ENCODE peak calls at places on chromosomes 13 and 19, in seven cellular contexts. C, I, S, U, A, L and D are unnamed samples.

GRCh38 chr19:33954686-33955085 is 158.0 kb downstream of the KCTD15 start:
- DNase-seq in C (no peak), I (no peak), S (no peak), U (no peak), A (no peak), L (no peak), D (no peak)

GRCh38 chr19:16039081-16039480 is 37.2 kb upstream of the TPM4 start:
- DNase-seq in C (no peak), I (no peak), S (no peak), U (no peak), A (no peak), L (no peak), D (peak; percentile 22)

GRCh38 chr19:33390120-33390907 is 16.8 kb downstream of the CEBPG start:
- DNase-seq in C (peak; percentile 71), I (no peak), S (no peak), U (peak; percentile 66), A (peak; percentile 28), L (no peak), D (peak; percentile 62)

GRCh38 chr19:36573948-36574726 is 1.0 kb upstream of the ZNF529 start:
- DNase-seq in C (peak; percentile 35), I (no peak), S (peak; percentile 43), U (no peak), A (no peak), L (no peak), D (no peak)

GRCh38 chr19:43351998-43352746 is 1.3 kb upstream of the CD177 start:
- DNase-seq in C (no peak), I (no peak), S (no peak), U (no peak), A (no peak), L (no peak), D (no peak)

GRCh38 chr13:113862191-113862765 is 1.6 kb downstream of the GAS6 start:
- DNase-seq in C (no peak), I (no peak), S (no peak), U (peak; percentile 59), A (no peak), L (no peak), D (peak; percentile 32)

GRCh38 chr19:6230991-6231448 is 48.8 kb downstream of the MLLT1 start:
- DNase-seq in C (no peak), I (no peak), S (no peak), U (peak; percentile 41), A (no peak), L (no peak), D (no peak)

GRCh38 chr19:38666662-38667448 is 19.4 kb downstream of the ACTN4 start:
- DNase-seq in C (peak; percentile 75), I (no peak), S (no peak), U (no peak), A (no peak), L (no peak), D (no peak)

GRCh38 chr19:19319725-19320361 is 466 bp downstream of the SUGP1 start:
- DNase-seq in C (no peak), I (no peak), S (peak; percentile 34), U (no peak), A (no peak), L (no peak), D (no peak)

GRCh38 chr19:38792250-38793111 is 3.5 kb downstream of the LGALS7B start:
- DNase-seq in C (peak; percentile 64), I (no peak), S (peak; percentile 93), U (peak; percentile 67), A (no peak), L (no peak), D (peak; percentile 76)

GRCh38 chr19:899363-900301 is 6.3 kb downstream of the RNU6-9 start:
- DNase-seq in C (no peak), I (no peak), S (no peak), U (no peak), A (no peak), L (no peak), D (no peak)

GRCh38 chr13:20160346-20161274 is at the start of gene GJA3:
- DNase-seq in C (peak; percentile 22), I (peak; percentile 12), S (peak; percentile 77), U (no peak), A (peak; percentile 55), L (no peak), D (no peak)

GRCh38 chr13:32669030-32669646 is 82.9 kb downstream of the PDS5B start:
- DNase-seq in C (peak; percentile 74), I (no peak), S (peak; percentile 84), U (no peak), A (no peak), L (no peak), D (no peak)

GRCh38 chr13:96710166-96710866 is 284.0 kb downstream of the OXGR1 start:
- DNase-seq in C (no peak), I (no peak), S (peak; percentile 24), U (no peak), A (no peak), L (no peak), D (no peak)

GRCh38 chr13:31207630-31208549 is 8.1 kb downstream of the B3GLCT start:
- DNase-seq in C (peak; percentile 85), I (no peak), S (no peak), U (no peak), A (no peak), L (no peak), D (no peak)

GRCh38 chr19:54662730-54663129 is at the start of gene LILRB4:
- DNase-seq in C (no peak), I (no peak), S (no peak), U (no peak), A (no peak), L (no peak), D (peak; percentile 75)

GRCh38 chr19:11054628-11055027 is 34.6 kb upstream of the LDLR start:
- DNase-seq in C (no peak), I (no peak), S (no peak), U (no peak), A (no peak), L (no peak), D (no peak)

GRCh38 chr19:29587518-29587986 is 18.5 kb upstream of the POP4 start:
- DNase-seq in C (no peak), I (peak; percentile 17), S (no peak), U (no peak), A (no peak), L (no peak), D (no peak)

GRCh38 chr19:50568321-50569022 is at the start of gene LRRC4B:
- DNase-seq in C (peak; percentile 16), I (no peak), S (peak; percentile 85), U (no peak), A (no peak), L (no peak), D (no peak)
- H3K4me3 ChIP-seq in C (peak within 1 kb of the TSS; percentile 95), I (no peak within 1 kb of the TSS), S (peak within 1 kb of the TSS; percentile 62), U (no peak within 1 kb of the TSS), A (no peak within 1 kb of the TSS), L (no peak within 1 kb of the TSS), D (no peak within 1 kb of the TSS)

GRCh38 chr13:46605089-46605488 is 52.1 kb downstream of the LRCH1 start:
- DNase-seq in C (no peak), I (no peak), S (no peak), U (no peak), A (no peak), L (no peak), D (no peak)
- H3K4me1 ChIP-seq in C (peaks cover 36% of the 10 kb centered on the region), I (peaks cover 28% of the 10 kb centered on the region), S (peaks cover 13% of the 10 kb centered on the region), U (peaks cover 82% of the 10 kb centered on the region), A (peaks cover 100% of the 10 kb centered on the region), L (peaks cover 54% of the 10 kb centered on the region), D (peaks cover 78% of the 10 kb centered on the region)

DNA sequence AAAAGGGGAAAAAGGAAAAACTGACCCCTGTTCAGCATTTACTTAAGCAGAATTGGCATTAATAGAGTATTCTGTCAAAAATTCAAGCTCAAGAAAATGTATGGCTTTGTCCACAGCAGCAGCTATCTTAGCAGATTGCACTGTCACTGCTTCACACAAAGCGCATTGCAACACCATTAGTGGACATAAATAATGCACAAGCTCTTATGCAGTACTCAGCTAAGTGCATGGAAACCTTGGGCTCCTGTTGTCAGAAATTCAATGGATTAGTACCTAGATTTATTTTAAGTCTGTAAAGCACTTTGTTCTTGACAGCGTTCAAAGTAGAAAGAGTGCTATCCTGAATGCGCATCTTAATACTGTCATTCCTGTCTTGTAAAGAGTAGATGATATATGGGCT is 851.1 kb upstream of the KLHL1 start:
- DNase-seq in C (no peak), I (no peak), S (no peak), U (no peak), A (no peak), L (no peak), D (no peak)
- TF ChIP-seq CTCF in C (no peak), I (no peak), S (no peak), U (no peak), A (no peak), L (no peak), D (no peak)

GRCh38 chr19:17328517-17329060 is 6.1 kb downstream of the ANO8 start:
- DNase-seq in C (no peak), I (no peak), S (peak; percentile 56), U (no peak), A (no peak), L (no peak), D (no peak)
- H3K4me3 ChIP-seq in C (peak overlapping the region; percentile 48), I (peak overlapping the region; percentile 73), S (peak overlapping the region; percentile 90), U (peak overlapping the region; percentile 48), A (peak overlapping the region; percentile 57), L (peak overlapping the region; percentile 58), D (peak overlapping the region; percentile 53)

GRCh38 chr13:73658639-73659038 is 475.6 kb downstream of the KLF12 start:
- DNase-seq in C (no peak), I (no peak), S (no peak), U (no peak), A (no peak), L (no peak), D (no peak)
- H3K4me1 ChIP-seq in C (no peaks in the 10 kb centered on the region), I (no peaks in the 10 kb centered on the region), S (no peaks in the 10 kb centered on the region), U (no peaks in the 10 kb centered on the region), A (no peaks in the 10 kb centered on the region), L (no peaks in the 10 kb centered on the region), D (no peaks in the 10 kb centered on the region)

DNA sequence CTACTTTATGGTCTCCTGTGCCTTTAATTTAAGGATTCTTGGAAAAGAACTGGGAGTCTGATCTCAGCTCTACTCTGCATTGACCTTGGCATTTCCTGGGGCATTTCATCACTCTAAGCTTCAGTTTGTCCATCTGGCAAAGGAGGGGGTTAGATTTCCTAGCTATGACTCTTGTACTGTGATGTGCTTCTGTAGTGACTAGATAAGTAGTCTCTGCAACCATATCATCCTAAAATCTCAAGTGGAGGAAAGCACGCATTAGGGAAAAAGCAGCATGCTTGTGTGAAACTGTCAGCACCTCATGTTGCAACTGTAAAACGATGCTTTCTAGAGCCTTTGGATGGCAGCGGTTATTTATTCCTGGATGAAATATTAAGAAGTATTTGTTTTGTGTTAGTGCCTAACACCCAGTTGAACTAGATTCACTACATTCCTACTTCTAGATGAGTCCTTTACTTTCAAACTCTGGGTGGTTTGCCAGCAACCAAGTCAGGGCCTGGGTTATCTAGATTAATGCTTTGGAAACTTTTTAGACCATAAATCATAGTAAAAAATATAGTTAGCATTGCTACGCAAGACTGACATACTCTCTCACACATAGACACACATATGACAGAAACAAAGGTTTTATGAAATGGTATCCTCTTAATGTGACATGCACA is 6.8 kb downstream of the WDFY2 start:
- DNase-seq in C (peak; percentile 96), I (no peak), S (peak; percentile 33), U (no peak), A (no peak), L (no peak), D (no peak)
- TF ChIP-seq CTCF in C (no peak), I (no peak), S (no peak), U (no peak), A (no peak), L (no peak), D (no peak)